ENCODE peak calls at places on chromosomes 3 and 15, in five cellular contexts. T is RWPE1; D is Right ventricle myocardium superior; G is Jurkat, Clone E6-1; R is DMS 273 treated with DMSO at 0.1 percent for 48 hours. Z is an unnamed sample.

GRCh38 chr3:161149529-161149928 is 44.4 kb upstream of the B3GALNT1 start:
- DNase-seq in D (no peak), R (no peak), T (no peak), G (no peak), Z (no peak)

GRCh38 chr3:16304065-16305010 is 39.3 kb downstream of the OXNAD1 start:
- DNase-seq in T (no peak), D (no peak), G (no peak), R (no peak), Z (no peak)

GRCh38 chr3:197511130-197511529 is 44.6 kb downstream of the BDH1 start:
- DNase-seq in G (no peak), R (no peak), T (no peak), D (no peak), Z (no peak)

GRCh38 chr3:18740631-18741583 is 315.8 kb upstream of the SATB1 start:
- DNase-seq in T (no peak), D (no peak), G (peak; percentile 67), R (no peak), Z (no peak)

GRCh38 chr15:73399163-73399562 is 30.4 kb upstream of the HCN4 start:
- DNase-seq in R (no peak), T (no peak), D (no peak), G (no peak), Z (no peak)

GRCh38 chr3:141045849-141046248 is 5.3 kb upstream of the SPSB4 start:
- DNase-seq in D (no peak), R (no peak), T (no peak), G (no peak), Z (no peak)

GRCh38 chr3:12237912-12238650 is 50.8 kb upstream of the PPARG start:
- DNase-seq in R (no peak), T (no peak), D (no peak), G (no peak), Z (no peak)

GRCh38 chr3:187974857-187975257 is 179.1 kb upstream of the LPP start:
- DNase-seq in G (peak; percentile 69), D (no peak), R (no peak), T (no peak), Z (no peak)

GRCh38 chr15:38613085-38613484 is 48.5 kb upstream of the RASGRP1 start:
- DNase-seq in R (no peak), G (no peak), T (no peak), D (no peak), Z (no peak)

Z was measured in DMS79.